ENCODE peak calls at places on chromosomes 3 and 15, in ten cellular contexts. M is coronary artery, Y is AG04449, A is lower lobe of right lung, T is endothelial cell, U is kidney, F is GM12865, N is cardiac muscle cell, G is AG04450, V is GM13976. X is an unnamed sample.

GRCh38 chr15:83733206-83733605 is 79.3 kb downstream of the ADAMTSL3 start:
- DNase-seq in T (no peak), V (no peak), N (no peak), Y (no peak), G (no peak), U (no peak), F (no peak), A (no peak), M (no peak), X (no peak)

GRCh38 chr15:67003586-67003985 is 61.8 kb upstream of the SMAD3 start:
- DNase-seq in F (no peak), V (no peak), M (no peak), A (no peak), Y (no peak), T (no peak), G (no peak), N (no peak), U (no peak), X (no peak)

GRCh38 chr3:20022954-20023644 is 11.0 kb upstream of the PP2D1 start:
- DNase-seq in Y (no peak), V (no peak), M (no peak), F (no peak), U (no peak), N (no peak), G (no peak), A (no peak), T (peak; percentile 13), X (no peak)

GRCh38 chr3:123949606-123950005 is 11.4 kb downstream of the CCDC14 start:
- DNase-seq in A (no peak), M (no peak), U (no peak), Y (peak; percentile 67), T (no peak), N (no peak), G (peak; percentile 32), F (no peak), V (no peak), X (no peak)

GRCh38 chr15:78879517-78880241 is 7.0 kb downstream of the MORF4L1 start:
- DNase-seq in G (no peak), V (no peak), F (no peak), U (no peak), A (no peak), M (no peak), N (no peak), T (no peak), Y (no peak), X (no peak)

GRCh38 chr3:135987647-135988046 is 22.1 kb downstream of the PPP2R3A start:
- DNase-seq in A (no peak), N (no peak), G (no peak), Y (no peak), M (no peak), T (no peak), U (no peak), F (no peak), V (no peak), X (no peak)

GRCh38 chr3:194141415-194142155 is 5.6 kb downstream of the HES1 start:
- DNase-seq in M (peak; percentile 95), F (peak; percentile 76), U (peak; percentile 97), N (peak; percentile 91), Y (no peak), V (peak; percentile 86), A (peak; percentile 95), T (peak; percentile 84), G (peak; percentile 69), X (peak; percentile 39)

GRCh38 chr15:62572797-62573196 is 407.7 kb upstream of the C2CD4B start:
- DNase-seq in Y (no peak), N (no peak), M (no peak), A (no peak), T (no peak), V (no peak), G (no peak), U (no peak), F (no peak), X (no peak)

GRCh38 chr3:177781686-177782161 is 584.4 kb upstream of the TBL1XR1 start:
- DNase-seq in G (peak; percentile 78), N (peak; percentile 47), Y (no peak), M (peak; percentile 91), T (no peak), F (no peak), U (peak; percentile 61), A (peak; percentile 43), V (no peak), X (no peak)

GRCh38 chr3:98777801-98778220 is 14.7 kb downstream of the ST3GAL6 start:
- DNase-seq in U (no peak), G (peak; percentile 39), V (no peak), M (no peak), Y (peak; percentile 59), T (no peak), F (no peak), N (no peak), A (no peak), X (no peak)

GRCh38 chr3:186427627-186428026 is 65.6 kb upstream of the DGKG start:
- DNase-seq in A (no peak), F (no peak), V (no peak), N (peak; percentile 82), M (no peak), G (no peak), T (no peak), Y (no peak), U (no peak), X (no peak)

GRCh38 chr15:80403712-80404056 is 498 bp upstream of the ARNT2 start:
- DNase-seq in T (peak; percentile 27), V (no peak), M (no peak), Y (no peak), G (no peak), N (peak; percentile 64), F (no peak), U (peak; percentile 80), A (peak; percentile 51), X (no peak)

GRCh38 chr3:89252865-89253264 is 145.4 kb downstream of the EPHA3 start:
- DNase-seq in M (no peak), N (no peak), V (no peak), F (no peak), G (no peak), T (no peak), A (no peak), U (no peak), Y (no peak), X (no peak)

GRCh38 chr3:184806567-184807271 is 5.2 kb upstream of the VPS8 start:
- DNase-seq in N (no peak), T (no peak), M (no peak), U (no peak), V (no peak), G (no peak), A (no peak), Y (no peak), F (no peak), X (no peak)

GRCh38 chr3:13141991-13142412 is 68.8 kb upstream of the IQSEC1 start:
- DNase-seq in M (peak; percentile 56), N (peak; percentile 85), A (peak; percentile 37), U (peak; percentile 32), G (no peak), F (peak; percentile 20), T (peak; percentile 56), V (peak; percentile 62), Y (no peak), X (no peak)

DNA sequence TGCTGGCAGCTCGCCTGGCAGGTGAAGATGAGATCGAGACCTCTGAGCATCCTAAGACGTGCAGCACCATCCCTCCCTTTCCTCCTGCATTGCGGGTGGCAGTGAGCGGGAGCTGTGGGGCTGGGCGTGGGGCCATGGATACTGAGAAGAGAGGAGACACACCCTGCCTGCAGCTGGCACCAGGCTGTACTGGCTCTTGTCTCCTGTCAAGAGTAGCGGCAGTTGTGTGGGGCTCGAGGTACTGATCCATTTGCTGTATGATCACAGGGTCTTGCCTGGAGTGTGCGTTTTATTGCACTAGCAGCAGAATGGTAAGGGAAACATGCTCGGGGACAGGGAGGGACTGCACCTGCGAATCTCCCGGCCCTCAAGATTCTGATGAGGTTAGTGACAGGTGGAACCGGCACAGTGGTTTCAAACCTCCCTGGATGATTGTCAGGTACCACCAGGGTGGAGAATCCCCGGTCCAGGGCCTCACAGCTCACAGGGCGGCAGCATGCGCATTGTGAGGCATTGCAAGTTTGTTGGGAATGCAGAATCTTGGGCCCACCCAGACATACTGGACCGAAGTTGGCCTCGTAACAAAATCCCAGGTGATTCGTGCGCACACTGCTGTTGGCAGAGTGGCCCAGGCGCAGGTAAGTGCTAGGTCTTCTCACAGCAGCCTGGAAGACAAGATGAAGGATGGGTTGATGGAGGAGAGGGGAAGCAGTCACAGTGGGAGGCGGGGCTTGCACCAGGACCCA is 14.1 kb downstream of the SYNM start:
- DNase-seq in M (peak; percentile 57), N (no peak), A (peak; percentile 32), U (peak; percentile 60), Y (no peak), F (no peak), V (no peak), T (no peak), G (no peak), X (no peak)
- TF ChIP-seq CTCF in M (no peak), N (no peak), A (no peak), U (no peak), Y (no peak), F (no peak), V (no peak), T (no peak), G (no peak), X (no peak)

GRCh38 chr3:145767909-145768308 is 393.1 kb downstream of the PLOD2 start:
- DNase-seq in U (no peak), N (no peak), F (no peak), V (no peak), A (no peak), M (no peak), G (no peak), Y (no peak), T (no peak), X (no peak)
- TF ChIP-seq CTCF in U (no peak), N (peak; percentile 24), F (no peak), V (no peak), A (no peak), M (no peak), G (peak; percentile 39), Y (no peak), T (peak; percentile 56), X (no peak)

GRCh38 chr3:45966969-45967640 is 23.8 kb downstream of the CXCR6 start:
- DNase-seq in U (no peak), G (no peak), T (no peak), V (no peak), M (no peak), F (no peak), N (no peak), A (no peak), Y (no peak), X (no peak)
- TF ChIP-seq CTCF in U (no peak), G (no peak), T (no peak), V (no peak), M (no peak), F (no peak), N (no peak), A (no peak), Y (no peak), X (no peak)

DNA sequence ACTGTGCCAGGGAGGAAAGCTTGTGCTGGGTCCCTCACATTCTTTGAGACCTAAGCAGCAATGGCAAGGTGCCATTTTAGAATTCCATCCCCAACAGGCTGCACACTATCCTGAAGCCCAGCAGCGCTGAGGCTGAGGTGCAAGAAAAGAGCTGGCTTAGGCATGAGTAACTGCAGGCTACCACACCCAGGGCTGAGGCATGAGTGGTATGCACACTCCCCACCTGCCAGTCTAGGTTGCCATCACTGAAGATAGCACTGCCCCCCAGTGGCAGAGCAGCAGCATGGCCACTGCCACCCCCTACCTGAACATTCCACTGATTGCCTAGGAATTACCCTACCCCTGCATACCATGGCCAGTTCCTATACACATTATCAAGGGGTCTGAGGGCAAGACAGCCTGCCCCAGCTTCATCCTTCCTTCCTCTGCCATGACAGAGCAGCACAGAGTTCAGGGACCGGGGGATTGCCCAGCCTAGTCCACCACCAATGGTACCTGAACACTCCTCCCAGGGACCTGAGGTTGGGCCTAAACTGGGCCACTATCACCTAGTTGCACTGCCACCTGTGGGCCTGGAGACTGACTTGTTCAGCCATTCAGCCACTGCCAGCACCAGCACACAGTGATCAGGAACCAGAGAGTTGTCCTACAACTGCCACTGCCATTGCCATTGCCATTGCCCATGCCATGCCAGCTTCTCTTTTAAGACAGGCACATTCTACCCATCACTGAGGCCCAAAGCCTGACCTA is 129.8 kb downstream of the SATB1 start:
- DNase-seq in Y (peak; percentile 61), V (peak; percentile 23), M (no peak), U (peak; percentile 46), N (peak; percentile 81), T (peak; percentile 63), A (peak; percentile 68), G (no peak), F (peak; percentile 62), X (no peak)
- TF ChIP-seq CTCF in Y (peak; percentile 62), V (peak; percentile 63), M (no peak), U (peak; percentile 32), N (peak; percentile 73), T (peak; percentile 68), A (peak; percentile 52), G (peak; percentile 38), F (peak; percentile 93), X (no peak)